ENCODE peak calls at places on chromosomes 11 and 22, in five cellular contexts. K is naive thymus-derived CD4-positive, alpha-beta T cell; U is CD4-positive, alpha-beta memory T cell; S is adrenal gland; V is iPS DF 6.9. C is an unnamed sample.

GRCh38 chr11:108496643-108497256 is 1.4 kb downstream of the POGLUT3 start:
- DNase-seq in K (no peak), U (peak; percentile 1), S (no peak), V (no peak), C (no peak)

GRCh38 chr22:46830001-46830715 is 67.7 kb downstream of the TBC1D22A start:
- DNase-seq in K (no peak), U (no peak), S (peak; percentile 81), V (no peak), C (no peak)

GRCh38 chr11:22192642-22193347 is at the start of gene ANO5:
- DNase-seq in K (no peak), U (no peak), S (peak; percentile 73), V (peak; percentile 41), C (peak; percentile 78)

GRCh38 chr11:131234146-131234680 is 136.2 kb upstream of the NTM start:
- DNase-seq in K (no peak), U (no peak), S (no peak), V (no peak), C (no peak)

GRCh38 chr11:20672575-20672974 is 3.2 kb downstream of the NELL1 start:
- DNase-seq in K (no peak), U (no peak), S (no peak), V (no peak), C (peak; percentile 14)

GRCh38 chr11:42651654-42652053 is 660.1 kb upstream of the API5 start:
- DNase-seq in K (no peak), U (no peak), S (no peak), V (no peak), C (no peak)

GRCh38 chr11:30344085-30344484 is 21.2 kb downstream of the ARL14EP start:
- DNase-seq in K (no peak), U (no peak), S (no peak), V (no peak), C (no peak)

GRCh38 chr11:86459682-86460460 is 85.2 kb downstream of the CCDC81 start:
- DNase-seq in K (no peak), U (no peak), S (peak; percentile 83), V (no peak), C (no peak)

GRCh38 chr11:68051191-68052136 is 12.6 kb downstream of the TCIRG1 start:
- DNase-seq in K (no peak), U (no peak), S (no peak), V (no peak), C (no peak)

GRCh38 chr11:112200252-112200651 is 24.9 kb downstream of the BCO2 start:
- DNase-seq in K (no peak), U (no peak), S (no peak), V (no peak), C (no peak)

GRCh38 chr11:19259487-19260345 is 19.0 kb upstream of the E2F8 start:
- DNase-seq in K (peak; percentile 33), U (peak; percentile 36), S (peak; percentile 77), V (no peak), C (peak; percentile 64)

GRCh38 chr11:8209208-8209807 is 40.5 kb upstream of the RIC3 start:
- DNase-seq in K (no peak), U (no peak), S (peak; percentile 51), V (no peak), C (no peak)

GRCh38 chr11:6526411-6527135 is 29.5 kb downstream of the DNHD1 start:
- DNase-seq in K (peak; percentile 13), U (no peak), S (no peak), V (no peak), C (no peak)

GRCh38 chr22:27627901-27628300 is 173.7 kb downstream of the MN1 start:
- DNase-seq in K (no peak), U (no peak), S (no peak), V (no peak), C (no peak)

GRCh38 chr11:20407344-20407743 is 19.8 kb downstream of the PRMT3 start:
- DNase-seq in K (no peak), U (no peak), S (no peak), V (no peak), C (no peak)

GRCh38 chr11:130873766-130874165 is 42.5 kb downstream of the SNX19 start:
- DNase-seq in K (no peak), U (no peak), S (no peak), V (no peak), C (no peak)

GRCh38 chr11:123773026-123773425 is 18.7 kb upstream of the OR6X1 start:
- DNase-seq in K (no peak), U (no peak), S (no peak), V (no peak), C (no peak)

GRCh38 chr11:86755196-86755595 is 45.1 kb upstream of the PRSS23 start:
- DNase-seq in K (no peak), U (no peak), S (no peak), V (no peak), C (no peak)

GRCh38 chr11:75627879-75628668 is 40.8 kb downstream of the MAP6 start:
- DNase-seq in K (no peak), U (no peak), S (peak; percentile 92), V (peak; percentile 16), C (no peak)

GRCh38 chr11:21988477-21988876 is 204.4 kb upstream of the ANO5 start:
- DNase-seq in K (no peak), U (no peak), S (no peak), V (no peak), C (no peak)

DNA sequence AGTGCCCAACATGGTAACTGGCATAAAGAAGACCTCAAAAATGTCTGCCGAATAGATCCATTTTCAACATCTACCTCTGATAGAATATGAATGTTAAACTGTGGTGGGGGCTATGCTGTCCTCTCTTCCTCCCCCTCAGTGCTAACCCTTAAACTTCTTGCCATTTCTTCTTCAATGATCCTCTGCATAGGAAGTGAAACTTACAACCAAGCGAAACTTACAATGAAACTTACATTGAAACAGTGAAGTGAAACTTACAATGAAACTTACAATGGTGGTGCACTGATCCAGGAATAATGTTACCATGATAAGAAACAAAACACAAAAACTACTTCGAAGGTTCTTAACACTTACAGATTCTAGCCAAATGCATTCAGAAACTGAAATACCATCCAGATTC is 4.7 kb downstream of the RTCB start:
- DNase-seq in K (no peak), U (no peak), S (no peak), V (no peak), C (no peak)
- H3K36me3 ChIP-seq in K (peaks cover 6% of the 10 kb centered on the region), U (peaks cover 46% of the 10 kb centered on the region), S (no peaks in the 10 kb centered on the region), V (peaks cover 19% of the 10 kb centered on the region), C (peaks cover 5% of the 10 kb centered on the region)

GRCh38 chr11:31921066-31921465 is 109.9 kb upstream of the PAX6 start:
- DNase-seq in K (no peak), U (no peak), S (no peak), V (no peak), C (no peak)

GRCh38 chr11:31927982-31928381 is 116.9 kb upstream of the PAX6 start:
- DNase-seq in K (no peak), U (no peak), S (no peak), V (no peak), C (no peak)

GRCh38 chr11:31932879-31933278 is 121.8 kb upstream of the PAX6 start:
- DNase-seq in K (no peak), U (no peak), S (no peak), V (no peak), C (no peak)

GRCh38 chr11:31922450-31922849 is 111.3 kb upstream of the PAX6 start:
- DNase-seq in K (no peak), U (no peak), S (no peak), V (no peak), C (no peak)

DNA sequence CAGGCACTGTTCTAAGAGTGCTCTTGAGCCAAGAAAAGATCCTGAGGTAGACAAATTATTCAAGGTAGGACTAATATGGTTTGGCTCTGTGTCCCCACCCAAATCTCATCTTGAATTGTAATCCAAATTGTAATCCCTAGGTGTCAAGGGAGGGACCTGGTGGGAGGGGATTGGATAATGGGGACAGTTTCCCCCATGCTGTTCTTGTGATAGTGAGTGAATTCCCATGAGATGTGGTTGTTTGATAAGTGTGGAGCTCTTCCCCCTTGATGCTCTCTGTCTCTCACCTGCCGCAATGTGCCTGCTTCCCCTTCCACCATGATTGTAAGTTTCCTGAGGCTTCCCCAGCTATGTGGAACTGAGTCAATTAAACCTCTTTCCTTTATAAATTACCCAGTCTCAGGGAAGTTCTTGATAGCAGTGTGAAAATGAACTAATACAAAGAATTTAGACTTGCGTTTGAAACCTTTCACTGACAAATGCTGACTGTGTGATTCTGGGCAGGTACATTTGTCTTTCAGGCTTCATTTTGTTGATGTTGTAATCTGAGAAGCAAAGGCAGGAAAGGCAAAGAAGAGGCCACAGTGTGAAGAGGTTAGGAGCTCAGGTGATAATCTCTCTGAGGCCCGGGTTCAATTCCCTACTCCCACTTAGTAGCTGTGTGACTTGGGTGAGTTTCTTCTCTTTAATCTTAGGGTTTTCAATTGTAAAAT is 115.8 kb upstream of the PAX6 start:
- DNase-seq in K (no peak), U (no peak), S (no peak), V (no peak), C (no peak)
- H3K27ac ChIP-seq in K (no peak overlapping the region), U (no peak overlapping the region), S (no peak overlapping the region), V (no peak overlapping the region), C (no peak overlapping the region)

GRCh38 chr11:46049325-46049860 is 71.9 kb downstream of the PHF21A start:
- DNase-seq in K (no peak), U (no peak), S (no peak), V (no peak), C (no peak)

GRCh38 chr11:46048198-46048597 is 73.1 kb downstream of the PHF21A start:
- DNase-seq in K (no peak), U (no peak), S (no peak), V (no peak), C (no peak)

GRCh38 chr11:46050652-46051051 is 70.6 kb downstream of the PHF21A start:
- DNase-seq in K (no peak), U (no peak), S (no peak), V (no peak), C (no peak)

GRCh38 chr11:46050065-46050464 is 71.2 kb downstream of the PHF21A start:
- DNase-seq in K (no peak), U (no peak), S (peak; percentile 63), V (no peak), C (no peak)

DNA sequence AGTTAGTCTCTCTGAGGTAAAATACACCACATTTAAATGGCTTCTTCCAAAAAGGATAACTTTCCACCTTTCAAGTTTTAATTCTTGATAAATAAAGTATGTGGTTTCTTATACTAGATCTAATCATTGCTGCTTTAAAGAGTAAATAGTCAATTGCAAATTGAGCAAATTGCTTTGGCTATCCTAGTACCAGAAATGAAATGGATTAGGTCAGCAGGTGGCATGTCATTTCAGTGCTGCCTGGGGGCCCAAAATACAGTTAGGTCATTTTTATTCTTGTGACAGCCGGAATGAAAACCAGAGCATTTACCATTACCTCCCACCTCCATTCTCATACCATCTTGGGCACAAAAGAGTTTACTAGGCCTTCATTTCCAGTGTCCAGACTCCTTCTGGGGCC is 70.2 kb downstream of the PHF21A start:
- DNase-seq in K (no peak), U (no peak), S (no peak), V (no peak), C (no peak)
- H3K36me3 ChIP-seq in K (no peaks in the 10 kb centered on the region), U (no peaks in the 10 kb centered on the region), S (no peaks in the 10 kb centered on the region), V (no peaks in the 10 kb centered on the region), C (no peaks in the 10 kb centered on the region)

GRCh38 chr11:65592840-65593517 is 2.6 kb downstream of the KCNK7 start:
- DNase-seq in K (no peak), U (no peak), S (no peak), V (no peak), C (no peak)

GRCh38 chr11:65594991-65595920 is at the start of gene KCNK7:
- DNase-seq in K (no peak), U (no peak), S (no peak), V (no peak), C (no peak)

GRCh38 chr11:65591939-65592814 is 3.4 kb downstream of the KCNK7 start:
- DNase-seq in K (no peak), U (no peak), S (no peak), V (no peak), C (peak; percentile 43)

GRCh38 chr11:65595921-65596281 is 301 bp upstream of the KCNK7 start:
- DNase-seq in K (no peak), U (no peak), S (no peak), V (no peak), C (no peak)

GRCh38 chr11:65593518-65594414 is 1.8 kb downstream of the KCNK7 start:
- DNase-seq in K (no peak), U (peak; percentile 26), S (peak; percentile 41), V (no peak), C (no peak)
- H3K27ac ChIP-seq in K (no peak overlapping the region), U (no peak overlapping the region), S (no peak overlapping the region), V (no peak overlapping the region), C (no peak overlapping the region)

C was measured in small intestine.